ENCODE peak calls at places on chromosomes 16 and 17, in four cellular contexts. D is MM.1S, L is neural progenitor cell, O is mesothelial cell of epicardium. B is an unnamed sample.

GRCh38 chr17:50101346-50102163 is 6.4 kb downstream of the PDK2 start:
- DNase-seq in D (no peak), L (peak), O (peak), B (no peak)

GRCh38 chr17:81999587-81999974 is 22.2 kb downstream of the ASPSCR1 start:
- DNase-seq in D (no peak), L (no peak), O (no peak), B (no peak)

GRCh38 chr16:85835227-85835751 is 35.8 kb downstream of the COX4I1 start:
- DNase-seq in D (no peak), L (no peak), O (no peak), B (no peak)

GRCh38 chr16:71648921-71649320 is 22.9 kb downstream of the MARVELD3 start:
- DNase-seq in D (no peak), L (peak), O (no peak), B (no peak)

GRCh38 chr16:65975049-65975708 is 391.3 kb upstream of the CDH5 start:
- DNase-seq in D (no peak), L (peak), O (no peak), B (no peak)

GRCh38 chr16:89319883-89320716 is 102.6 kb downstream of the ZNF778 start:
- DNase-seq in D (peak), L (no peak), O (peak), B (peak)

GRCh38 chr16:48321307-48322036 is 63.7 kb downstream of the SIAH1 start:
- DNase-seq in D (no peak), L (no peak), O (no peak), B (no peak)

GRCh38 chr16:26569793-26570192 is 496.9 kb upstream of the C16orf82 start:
- DNase-seq in D (peak), L (peak), O (no peak), B (no peak)

GRCh38 chr17:2085648-2085949 is 30.7 kb downstream of the HIC1 start:
- DNase-seq in D (no peak), L (no peak), O (no peak), B (no peak)

GRCh38 chr17:61303334-61304096 is 96.1 kb upstream of the TBX2 start:
- DNase-seq in D (no peak), L (no peak), O (peak), B (no peak)

GRCh38 chr17:63029520-63029919 is 63.5 kb downstream of the TANC2 start:
- DNase-seq in D (no peak), L (no peak), O (no peak), B (no peak)

GRCh38 chr16:31134091-31134571 is 1.4 kb downstream of the PRSS8 start:
- DNase-seq in D (no peak), L (no peak), O (no peak), B (no peak)

GRCh38 chr17:77999413-78000173 is 41.1 kb downstream of the TNRC6C start:
- DNase-seq in D (no peak), L (no peak), O (no peak), B (no peak)

GRCh38 chr17:76131692-76132573 is 9.1 kb downstream of the FOXJ1 start:
- DNase-seq in D (no peak), L (no peak), O (no peak), B (no peak)

GRCh38 chr17:43467981-43468541 is 15.7 kb upstream of the DHX8 start:
- DNase-seq in D (no peak), L (peak), O (no peak), B (no peak)

GRCh38 chr17:20214807-20215206 is 205.6 kb downstream of the SPECC1 start:
- DNase-seq in D (no peak), L (no peak), O (no peak), B (no peak)

GRCh38 chr17:17514361-17514992 is 18.3 kb upstream of the RASD1 start:
- DNase-seq in D (no peak), L (no peak), O (no peak), B (no peak)

GRCh38 chr17:76956846-76957540 is 88.8 kb downstream of the MGAT5B start:
- DNase-seq in D (no peak), L (no peak), O (no peak), B (no peak)

GRCh38 chr16:89739383-89739782 is 18.0 kb downstream of the ZNF276 start:
- DNase-seq in D (no peak), L (no peak), O (no peak), B (no peak)

GRCh38 chr17:6671431-6671830 is 19.9 kb downstream of the C17orf100 start:
- DNase-seq in D (no peak), L (no peak), O (no peak), B (no peak)

GRCh38 chr16:84749072-84749471 is 49.3 kb downstream of the USP10 start:
- DNase-seq in D (no peak), L (no peak), O (no peak), B (no peak)
- TF ChIP-seq CTCF in D (no peak), L (no peak), O (no peak), B (no peak)

DNA sequence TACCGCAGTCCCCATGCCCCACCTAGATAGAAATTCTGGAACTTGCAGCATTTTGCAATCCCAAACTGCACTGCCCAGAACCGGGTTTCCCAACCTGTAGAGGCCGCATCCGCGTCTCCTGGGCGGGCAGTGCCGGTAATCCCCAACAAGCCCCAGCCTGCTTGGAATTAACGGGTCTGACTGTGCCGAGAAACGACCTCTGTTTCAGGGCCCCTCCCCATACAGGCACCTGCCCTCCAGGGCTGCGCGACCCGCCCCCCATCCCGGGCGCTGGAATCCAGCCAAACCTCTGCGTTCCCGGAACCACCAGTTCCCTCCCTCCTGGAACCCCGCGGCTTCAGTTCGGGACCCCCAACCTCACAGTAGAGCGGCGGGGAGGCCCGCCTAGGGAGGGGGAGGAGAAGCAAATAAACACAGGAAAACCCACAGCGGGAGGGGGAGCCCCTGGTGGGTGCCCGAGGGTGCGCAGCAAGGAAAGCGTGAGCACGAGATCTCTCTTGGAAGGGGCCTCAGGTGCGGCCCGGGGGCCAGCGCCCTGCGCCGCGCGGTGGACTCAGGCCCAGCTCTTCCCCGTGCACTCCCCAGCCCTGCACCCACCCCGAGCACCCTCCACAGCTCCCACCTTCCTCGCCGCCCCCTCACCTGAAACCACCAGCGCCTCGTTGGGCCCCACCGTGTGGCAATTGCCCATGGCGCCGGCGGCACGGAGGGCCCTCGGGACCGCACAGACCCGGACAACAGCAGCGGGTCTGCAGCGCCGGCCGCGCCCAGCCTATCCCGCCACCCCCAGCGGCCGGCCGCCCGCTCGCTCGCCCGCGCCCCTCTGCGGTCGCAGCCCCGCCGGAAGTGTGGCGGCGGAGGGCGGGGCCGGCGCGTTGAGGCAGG is at the start of gene FLOT2:
- DNase-seq in D (peak), L (peak), O (peak), B (peak)
- TF ChIP-seq CTCF in D (peak), L (peak), O (peak), B (no peak)

GRCh38 chr16:58307583-58308312 is 12.9 kb upstream of the PRSS54 start:
- DNase-seq in D (no peak), L (no peak), O (no peak), B (no peak)

GRCh38 chr16:58301052-58301451 is 6.2 kb upstream of the PRSS54 start:
- DNase-seq in D (no peak), L (no peak), O (no peak), B (no peak)

DNA sequence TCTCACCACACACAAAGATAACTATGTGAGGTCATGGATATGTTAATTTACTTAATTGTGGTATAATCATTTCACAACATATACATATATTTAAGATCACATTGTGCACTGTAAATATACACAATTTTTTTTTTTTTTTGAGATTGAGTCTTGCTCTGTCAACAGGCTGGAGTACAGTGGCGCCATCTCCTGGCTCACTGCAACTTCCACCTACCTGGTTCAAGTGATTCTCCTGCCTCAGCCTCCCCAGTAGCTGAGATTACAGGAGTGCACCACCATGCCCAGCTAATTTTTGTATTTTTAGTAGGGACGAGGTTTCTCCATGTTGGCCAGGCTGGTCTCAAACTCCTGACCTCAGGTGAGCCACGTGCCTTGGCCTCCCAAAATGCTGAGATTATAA is 11.5 kb upstream of the PRSS54 start:
- DNase-seq in D (peak), L (no peak), O (no peak), B (no peak)
- TF ChIP-seq CTCF in D (peak), L (peak), O (no peak), B (peak)

GRCh38 chr16:22356930-22357634 is 17.3 kb downstream of the CDR2 start:
- DNase-seq in D (no peak), L (no peak), O (no peak), B (no peak)
- TF ChIP-seq CTCF in D (no peak), L (no peak), O (no peak), B (no peak)

GRCh38 chr17:65093930-65094329 is 37.4 kb upstream of the GNA13 start:
- DNase-seq in D (no peak), L (no peak), O (no peak), B (no peak)
- TF ChIP-seq CTCF in D (no peak), L (no peak), O (no peak), B (no peak)

DNA sequence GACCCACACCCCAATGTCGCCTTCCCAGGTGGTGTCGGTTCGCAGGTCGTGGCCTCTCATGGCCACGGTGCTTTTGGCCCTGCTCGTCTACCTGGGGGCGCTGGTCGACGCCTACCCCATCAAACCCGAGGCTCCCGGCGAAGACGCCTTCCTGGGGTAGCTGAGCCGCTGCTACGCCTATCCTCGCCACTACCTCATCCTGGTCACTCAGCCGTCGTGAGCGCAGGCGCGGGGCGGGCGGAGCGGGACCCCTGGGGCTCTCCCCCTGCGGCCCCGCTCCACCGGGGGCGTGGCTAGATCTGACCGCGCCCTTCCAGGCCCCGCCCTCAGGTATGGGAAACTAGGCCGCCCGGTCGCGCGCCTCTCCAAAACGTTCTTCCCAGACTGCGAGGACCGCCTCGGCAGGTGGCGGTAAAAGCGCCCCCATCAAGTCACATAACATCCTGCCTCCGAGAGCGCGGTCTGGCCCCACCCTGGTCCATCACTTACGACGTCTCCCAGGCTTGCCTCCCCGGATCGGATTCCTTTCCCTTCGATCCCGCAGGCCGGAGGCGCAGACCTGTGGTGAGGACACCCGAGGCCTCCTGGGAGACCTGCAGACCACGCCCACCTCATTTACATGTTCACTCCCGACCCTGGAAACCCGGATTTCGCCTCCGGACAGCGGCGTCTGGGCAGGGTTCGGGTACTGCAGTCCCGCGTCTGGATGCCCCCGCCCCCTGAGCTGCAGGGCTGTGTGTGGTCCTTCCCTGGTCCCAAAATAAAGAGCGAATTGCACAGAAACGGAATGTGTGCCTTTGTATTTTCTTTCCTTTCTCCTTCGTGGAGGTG is 91.5 kb upstream of the TMEM97 start:
- DNase-seq in D (no peak), L (peak), O (peak), B (no peak)
- TF ChIP-seq CTCF in D (no peak), L (peak), O (no peak), B (no peak)

GRCh38 chr17:35428229-35428628 is 4.1 kb downstream of the SLFN12 start:
- DNase-seq in D (no peak), L (no peak), O (no peak), B (no peak)
- TF ChIP-seq CTCF in D (no peak), L (no peak), O (no peak), B (no peak)

GRCh38 chr16:19411298-19411697 is 6.4 kb upstream of the TMC5 start:
- DNase-seq in D (no peak), L (no peak), O (no peak), B (no peak)

GRCh38 chr16:19406891-19407491 is 10.7 kb upstream of the TMC5 start:
- DNase-seq in D (no peak), L (no peak), O (no peak), B (no peak)

GRCh38 chr16:19415461-19415860 is 2.2 kb upstream of the TMC5 start:
- DNase-seq in D (no peak), L (no peak), O (no peak), B (no peak)

GRCh38 chr16:19415918-19416317 is 1.8 kb upstream of the TMC5 start:
- DNase-seq in D (no peak), L (no peak), O (no peak), B (no peak)

DNA sequence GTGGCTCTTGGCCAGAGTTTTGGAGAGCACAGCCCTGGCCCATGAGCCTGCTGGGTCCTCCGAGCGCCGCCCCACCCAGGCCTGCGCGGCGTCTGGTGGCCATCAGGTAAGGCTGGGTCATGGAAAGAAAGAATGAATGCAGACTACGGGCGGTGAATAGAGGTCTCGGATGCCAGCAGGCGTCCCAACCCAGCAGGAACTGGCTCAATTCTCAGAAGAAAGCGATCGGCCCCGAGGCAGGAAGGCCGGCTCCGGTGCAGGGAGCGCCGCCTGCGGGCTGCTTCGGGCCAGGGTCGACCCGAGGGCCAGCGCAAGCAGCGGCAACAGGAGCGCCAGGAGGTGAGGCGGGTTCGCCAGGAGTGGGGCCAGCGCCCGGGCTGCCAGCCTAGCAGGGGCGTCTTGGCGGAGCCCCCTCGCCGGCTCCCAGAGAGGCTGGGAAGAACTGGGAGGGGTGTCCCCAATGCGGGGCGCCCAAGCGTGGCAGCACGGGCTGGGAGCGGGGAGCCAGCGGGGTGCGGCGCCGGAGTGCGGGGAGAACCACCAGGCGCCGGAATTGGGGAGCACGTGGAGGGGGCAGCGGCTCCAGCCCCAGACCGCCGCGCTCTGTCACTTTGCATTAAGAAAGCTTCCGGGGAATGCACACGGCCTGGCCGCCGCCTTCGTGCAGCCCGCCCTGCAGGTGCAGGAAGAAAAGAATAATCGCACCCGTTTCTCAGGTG is 7.1 kb upstream of the TMC5 start:
- DNase-seq in D (peak), L (peak), O (peak), B (peak)
- TF ChIP-seq CTCF in D (peak), L (peak), O (no peak), B (peak)

DNA sequence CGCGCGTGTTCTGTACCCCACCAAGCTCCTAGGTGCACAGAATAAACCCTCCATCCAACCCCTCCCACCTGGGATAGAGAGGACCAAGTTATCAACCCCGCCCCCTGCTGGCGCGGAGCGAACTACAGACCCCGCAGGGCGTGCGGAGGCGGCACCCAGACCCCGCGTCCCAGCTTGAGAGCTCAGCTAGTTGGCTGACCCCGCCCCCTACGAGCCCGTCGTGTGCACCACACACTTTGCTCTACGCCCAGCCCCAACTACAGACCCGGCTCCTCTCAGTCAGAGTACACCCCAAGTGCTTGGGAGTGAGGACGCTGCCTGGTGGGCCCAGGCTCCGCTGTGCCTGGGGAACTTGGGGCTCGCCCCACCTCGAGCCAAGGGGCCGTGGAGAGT is 1.5 kb downstream of the GRIN2A start:
- DNase-seq in D (peak), L (peak), O (peak), B (peak)
- TF ChIP-seq CTCF in D (peak), L (peak), O (peak), B (peak)

DNA sequence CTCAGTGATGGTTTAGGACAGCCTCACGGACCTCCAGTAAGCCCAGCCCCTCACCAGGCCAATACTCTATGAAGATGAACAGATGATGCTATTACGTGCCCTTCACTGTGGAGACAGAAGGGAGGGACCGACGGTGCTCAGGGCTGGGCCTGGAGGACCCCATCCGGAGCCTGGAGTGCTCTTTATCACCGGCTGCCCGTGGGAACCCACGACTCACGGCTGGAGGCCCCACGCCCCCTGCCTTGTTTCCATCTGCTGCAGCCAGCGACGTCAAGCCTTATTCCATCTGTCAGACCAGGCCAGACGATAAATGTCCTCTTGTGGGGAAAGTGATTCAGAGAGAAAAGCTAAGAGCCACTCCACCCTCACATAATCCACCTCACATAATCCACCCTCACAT is 4.0 kb upstream of the TIMM22 start:
- DNase-seq in D (no peak), L (no peak), O (no peak), B (no peak)
- TF ChIP-seq CTCF in D (no peak), L (no peak), O (no peak), B (no peak)

B was measured in GM10248.